ENCODE peak calls at places on chromosomes 1 and 21, in ten cellular contexts. I is astrocyte, G is fibroblast of pulmonary artery, H is pancreas, V is psoas muscle, T is BE2C, S is tibial nerve, B is IMR-90, F is gastrocnemius medialis, A is GM20000. P is an unnamed sample.

GRCh38 chr1:3911521-3911845 is 11.4 kb upstream of the C1orf174 start:
- DNase-seq in G (no peak), B (no peak), V (no peak), S (no peak), H (no peak), A (no peak), F (no peak), I (no peak), T (no peak), P (peak; percentile 3)

GRCh38 chr1:22262583-22262982 is 119.7 kb upstream of the WNT4 start:
- DNase-seq in B (no peak), V (no peak), I (no peak), S (no peak), A (no peak), F (no peak), G (no peak), H (peak; percentile 16), T (peak; percentile 87), P (no peak)

GRCh38 chr1:29114654-29115053 is 9.0 kb downstream of the TMEM200B start:
- DNase-seq in T (no peak), B (no peak), V (no peak), S (no peak), G (no peak), A (no peak), I (no peak), F (no peak), H (no peak), P (no peak)

GRCh38 chr1:220516014-220516721 is 11.8 kb upstream of the MARK1 start:
- DNase-seq in V (no peak), G (no peak), T (no peak), A (no peak), B (no peak), I (peak; percentile 23), S (no peak), H (no peak), F (no peak), P (no peak)

GRCh38 chr1:20648438-20648837 is 12.7 kb downstream of the DDOST start:
- DNase-seq in F (no peak), V (no peak), B (no peak), H (no peak), I (no peak), A (no peak), T (no peak), G (no peak), S (no peak), P (no peak)

GRCh38 chr1:228006034-228006792 is 585 bp upstream of the WNT3A start:
- DNase-seq in S (no peak), F (no peak), V (no peak), H (no peak), G (no peak), I (no peak), A (no peak), T (no peak), B (no peak), P (no peak)

GRCh38 chr1:85137660-85138059 is 63.2 kb downstream of the SYDE2 start:
- DNase-seq in S (no peak), F (no peak), B (no peak), T (no peak), V (no peak), G (no peak), I (no peak), H (peak; percentile 94), A (no peak), P (no peak)

GRCh38 chr1:88799433-88799832 is 91.9 kb downstream of the GTF2B start:
- DNase-seq in S (no peak), H (no peak), I (peak; percentile 9), G (no peak), T (no peak), A (no peak), V (no peak), F (no peak), B (no peak), P (no peak)

GRCh38 chr1:21065851-21066250 is 110.8 kb downstream of the EIF4G3 start:
- DNase-seq in B (no peak), G (no peak), H (no peak), F (no peak), A (no peak), S (no peak), T (no peak), I (no peak), V (no peak), P (no peak)

GRCh38 chr1:220527279-220528048 is 472 bp upstream of the MARK1 start:
- DNase-seq in T (no peak), S (no peak), B (no peak), V (peak; percentile 25), H (peak; percentile 4), I (peak; percentile 18), F (peak; percentile 15), A (peak; percentile 34), G (peak; percentile 1), P (no peak)

GRCh38 chr1:182143825-182144661 is 82.5 kb upstream of the ZNF648 start:
- DNase-seq in G (peak; percentile 80), V (peak; percentile 86), B (peak; percentile 45), H (peak; percentile 28), A (no peak), T (no peak), S (peak; percentile 85), I (peak; percentile 62), F (peak; percentile 96), P (peak; percentile 48)

GRCh38 chr1:83606416-83606955 is 392.4 kb downstream of the TTLL7 start:
- DNase-seq in F (no peak), H (no peak), G (no peak), B (no peak), A (no peak), T (no peak), V (no peak), S (no peak), I (no peak), P (no peak)

GRCh38 chr1:8152731-8153702 is 126.9 kb upstream of the ERRFI1 start:
- DNase-seq in I (no peak), H (no peak), T (no peak), G (no peak), V (no peak), S (no peak), B (no peak), A (no peak), F (no peak), P (no peak)

GRCh38 chr21:25881524-25882376 is 147.0 kb downstream of the GABPA start:
- DNase-seq in A (peak; percentile 68), T (peak; percentile 70), F (peak; percentile 10), G (peak; percentile 80), S (peak; percentile 48), I (peak; percentile 16), B (peak; percentile 61), V (peak; percentile 59), H (peak; percentile 26), P (peak; percentile 60)

GRCh38 chr1:11736746-11737639 is 1.1 kb downstream of the AGTRAP start:
- DNase-seq in H (peak; percentile 43), B (peak; percentile 79), T (no peak), G (peak; percentile 94), I (peak; percentile 77), F (peak; percentile 36), S (peak; percentile 37), V (peak; percentile 84), A (peak; percentile 64), P (no peak)

GRCh38 chr1:197441990-197442389 is 173.9 kb downstream of the CRB1 start:
- DNase-seq in I (peak; percentile 97), H (no peak), B (peak; percentile 74), F (no peak), V (no peak), T (no peak), A (no peak), G (peak; percentile 97), S (peak; percentile 49), P (no peak)

GRCh38 chr1:160032165-160032827 is 506 bp upstream of the PIGM start:
- DNase-seq in H (no peak), T (no peak), G (no peak), B (no peak), V (no peak), F (no peak), A (no peak), I (no peak), S (no peak), P (no peak)

GRCh38 chr21:41526478-41527087 is 18.6 kb upstream of the TMPRSS2 start:
- DNase-seq in S (no peak), I (no peak), B (no peak), G (no peak), H (peak; percentile 65), A (no peak), V (no peak), T (no peak), F (no peak), P (no peak)

GRCh38 chr21:22575165-22575584 is 1577.0 kb downstream of the NCAM2 start:
- DNase-seq in I (no peak), H (no peak), A (no peak), T (peak; percentile 49), B (no peak), G (peak; percentile 0), S (no peak), F (no peak), V (no peak), P (no peak)
- TF ChIP-seq CTCF in I (peak; percentile 7), H (no peak), A (no peak), T (peak; percentile 84), B (no peak), G (peak; percentile 4), S (no peak), F (no peak), V (no peak), P (no peak)

GRCh38 chr1:39639333-39640130 is at the start of gene HEYL:
- DNase-seq in A (peak; percentile 83), H (peak; percentile 87), V (peak; percentile 79), I (no peak), S (peak; percentile 34), G (peak; percentile 31), F (no peak), T (no peak), B (peak; percentile 19), P (peak; percentile 46)
- TF ChIP-seq CTCF in A (no peak), H (peak; percentile 22), V (peak; percentile 45), I (no peak), S (peak; percentile 49), G (peak; percentile 30), F (no peak), T (no peak), B (peak; percentile 20), P (no peak)

DNA sequence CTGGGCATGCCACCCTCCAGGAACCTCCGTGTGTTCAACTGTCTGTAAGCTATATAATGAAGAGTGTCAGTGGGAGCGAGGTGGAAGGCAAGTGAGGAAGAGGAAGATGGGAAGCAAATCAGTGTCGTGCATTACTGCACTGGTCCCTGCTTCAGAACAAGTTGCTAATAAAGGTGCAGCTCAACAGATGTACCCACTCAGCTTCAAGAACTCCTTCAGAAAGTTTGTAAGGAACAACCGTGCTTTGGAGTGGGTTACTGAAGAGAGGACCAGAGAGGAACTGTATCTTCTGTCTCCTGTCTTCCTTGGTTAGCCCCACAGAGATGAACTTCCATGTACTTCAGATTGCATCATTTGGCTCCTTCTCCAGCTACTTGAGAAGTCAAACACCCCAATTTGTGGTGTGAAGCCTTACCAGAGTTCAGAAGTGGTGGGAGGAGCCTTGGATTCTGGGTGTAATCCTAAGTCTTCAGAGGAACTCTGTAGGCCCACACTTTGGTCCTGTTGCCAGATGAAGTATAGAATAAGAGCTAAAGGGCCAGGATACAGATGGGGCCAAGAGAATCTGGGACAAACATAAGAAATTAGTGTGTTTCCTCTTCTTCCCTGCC is 290.5 kb upstream of the PROX1 start:
- DNase-seq in B (no peak), T (no peak), I (no peak), S (no peak), G (no peak), H (no peak), A (no peak), V (no peak), F (no peak), P (no peak)
- TF ChIP-seq CTCF in B (no peak), T (no peak), I (no peak), S (no peak), G (no peak), H (no peak), A (no peak), V (no peak), F (no peak), P (no peak)

GRCh38 chr1:66043186-66043585 is 250.5 kb downstream of the PDE4B start:
- DNase-seq in B (no peak), I (no peak), G (no peak), V (no peak), F (no peak), T (no peak), S (no peak), H (no peak), A (no peak), P (no peak)
- TF ChIP-seq CTCF in B (no peak), I (no peak), G (no peak), V (no peak), F (no peak), T (no peak), S (no peak), H (no peak), A (no peak), P (no peak)

P was measured in mesothelial cell of epicardium.